ENCODE peak calls at places on chromosomes 3 and 15, in four cellular contexts. Q is omental fat pad, H is HEK293T, X is GM12865. T is an unnamed sample.

GRCh38 chr3:13483286-13483685 is 3.2 kb downstream of the HDAC11 start:
- DNase-seq in Q (no peak), H (no peak), X (no peak), T (no peak)

GRCh38 chr3:60268123-60268522 is 983.1 kb downstream of the FHIT start:
- DNase-seq in Q (no peak), H (no peak), X (no peak), T (no peak)

GRCh38 chr15:95911570-95912279 is 418.8 kb upstream of the NR2F2 start:
- DNase-seq in Q (no peak), H (peak), X (no peak), T (no peak)

GRCh38 chr15:66007663-66008262 is 138.5 kb downstream of the RAB11A start:
- DNase-seq in Q (no peak), H (no peak), X (peak), T (no peak)

GRCh38 chr3:31268868-31269267 is 263.9 kb upstream of the STT3B start:
- DNase-seq in Q (no peak), H (no peak), X (no peak), T (no peak)

GRCh38 chr3:149310796-149311534 is 22.5 kb downstream of the TM4SF18 start:
- DNase-seq in Q (no peak), H (no peak), X (peak), T (no peak)

GRCh38 chr3:130242850-130243569 is 102.5 kb upstream of the COL6A5 start:
- DNase-seq in Q (no peak), H (peak), X (peak), T (no peak)

GRCh38 chr15:90300988-90301715 is 35.7 kb downstream of the NGRN start:
- DNase-seq in Q (no peak), H (peak), X (peak), T (peak)

GRCh38 chr3:117234321-117234720 is 524.7 kb downstream of the TUSC7 start:
- DNase-seq in Q (no peak), H (no peak), X (no peak), T (no peak)

GRCh38 chr15:63601727-63602185 is 4.6 kb downstream of the FBXL22 start:
- DNase-seq in Q (no peak), H (no peak), X (peak), T (no peak)

GRCh38 chr3:73669268-73669667 is 44.5 kb upstream of the PDZRN3 start:
- DNase-seq in Q (no peak), H (no peak), X (no peak), T (no peak)

T was measured in effector CD4-positive, alpha-beta T cell.